ENCODE peak calls at places on chromosomes 5 and 9, in seven cellular contexts. O is HS-27A; J is HTR-8/SVneo; K is activated CD8-positive, alpha-beta memory T cell treated with anti-CD3 and anti-CD28 coated beads for 1 hour; F is stimulated activated CD8-positive, alpha-beta memory T cell treated with anti-CD3 and anti-CD28 coated beads, Interleukin-15, amount 100 ng/mL, for 4 hours; T is NCI-H2081; V is pancreas. D is an unnamed sample.

GRCh38 chr9:27514551-27514950 is 9.5 kb upstream of the IFNK start:
- DNase-seq in K (no peak), T (no peak), F (no peak), J (no peak), O (no peak), V (peak; percentile 81), D (no peak)

GRCh38 chr5:56549096-56549886 is 266.1 kb upstream of the MAP3K1 start:
- DNase-seq in F (no peak), J (no peak), O (no peak), T (no peak), V (no peak), K (no peak), D (no peak)

GRCh38 chr9:95780751-95781150 is 94.7 kb upstream of the ERCC6L2 start:
- DNase-seq in J (no peak), O (no peak), K (no peak), V (no peak), F (no peak), T (no peak), D (no peak)

GRCh38 chr9:127898433-127899199 is 787 bp downstream of the ST6GALNAC6 start:
- DNase-seq in K (no peak), J (peak; percentile 30), O (no peak), F (no peak), V (peak; percentile 51), T (no peak), D (no peak)

GRCh38 chr5:69105996-69106906 is 12.4 kb downstream of the SLC30A5 start:
- DNase-seq in K (no peak), F (no peak), V (no peak), O (no peak), J (no peak), T (no peak), D (no peak)

GRCh38 chr5:16437974-16438373 is 27.6 kb downstream of the ZNF622 start:
- DNase-seq in K (no peak), V (no peak), T (no peak), F (no peak), J (peak; percentile 38), O (no peak), D (no peak)

GRCh38 chr9:95316794-95317118 is 753 bp downstream of the FANCC start:
- DNase-seq in V (peak; percentile 61), T (peak; percentile 86), K (no peak), J (peak; percentile 79), F (no peak), O (peak; percentile 69), D (peak; percentile 86)

GRCh38 chr5:91288117-91288516 is 95.0 kb downstream of the ARRDC3 start:
- DNase-seq in O (no peak), K (no peak), F (no peak), V (no peak), T (no peak), J (no peak), D (no peak)

GRCh38 chr9:76901801-76902200 is 4.1 kb downstream of the PRUNE2 start:
- DNase-seq in T (no peak), F (no peak), K (no peak), J (no peak), O (no peak), V (no peak), D (no peak)

GRCh38 chr9:128607642-128608350 is 48.9 kb downstream of the DYNC2I2 start:
- DNase-seq in J (no peak), O (no peak), V (peak; percentile 99), K (no peak), F (no peak), T (peak; percentile 81), D (no peak)

GRCh38 chr5:151275803-151276202 is 22.8 kb downstream of the GM2A start:
- DNase-seq in O (no peak), T (no peak), V (no peak), F (no peak), K (no peak), J (no peak), D (no peak)

GRCh38 chr5:131533844-131534243 is 101.2 kb downstream of the RAPGEF6 start:
- DNase-seq in F (no peak), K (no peak), V (no peak), J (no peak), O (no peak), T (no peak), D (no peak)

GRCh38 chr9:79663878-79664277 is 92.1 kb downstream of the TLE4 start:
- DNase-seq in K (no peak), F (no peak), T (no peak), V (no peak), J (no peak), O (no peak), D (no peak)

GRCh38 chr5:102760815-102761214 is 5.7 kb downstream of the PAM start:
- DNase-seq in J (no peak), V (no peak), T (no peak), O (no peak), K (no peak), F (no peak), D (no peak)

GRCh38 chr5:1511037-1511436 is 12.7 kb downstream of the LPCAT1 start:
- DNase-seq in O (no peak), K (no peak), V (no peak), F (no peak), T (no peak), J (no peak), D (no peak)

GRCh38 chr5:149598966-149599365 is 17.7 kb downstream of the ARHGEF37 start:
- DNase-seq in V (no peak), K (no peak), O (no peak), F (no peak), J (no peak), T (no peak), D (no peak)

GRCh38 chr9:17349816-17350215 is 215.0 kb downstream of the CNTLN start:
- DNase-seq in K (no peak), O (peak; percentile 3), J (no peak), F (no peak), V (no peak), T (no peak), D (no peak)

GRCh38 chr5:92775711-92776615 is 805.1 kb downstream of the NR2F1-AS1 start:
- DNase-seq in V (no peak), J (no peak), O (no peak), K (no peak), F (no peak), T (no peak), D (no peak)

GRCh38 chr5:6193315-6193714 is 185.0 kb downstream of the MED10 start:
- DNase-seq in F (no peak), J (no peak), K (no peak), V (no peak), O (no peak), T (peak; percentile 83), D (no peak)

GRCh38 chr9:112502177-112502946 is 15.7 kb downstream of the KIAA1958 start:
- DNase-seq in T (no peak), V (no peak), K (no peak), J (no peak), O (no peak), F (no peak), D (no peak)

GRCh38 chr5:61342066-61342465 is 10.0 kb downstream of the ZSWIM6 start:
- DNase-seq in V (no peak), J (no peak), T (no peak), F (no peak), O (no peak), K (no peak), D (no peak)

GRCh38 chr9:29555452-29555851 is 1982.2 kb upstream of the C9orf72 start:
- DNase-seq in F (no peak), V (no peak), J (no peak), K (no peak), O (no peak), T (no peak), D (no peak)

GRCh38 chr5:136330353-136330913 is 34.9 kb downstream of the TRPC7 start:
- DNase-seq in T (no peak), K (no peak), V (no peak), F (no peak), O (no peak), J (no peak), D (no peak)

GRCh38 chr9:112711050-112711689 is 6.7 kb downstream of the INIP start:
- DNase-seq in V (no peak), J (peak; percentile 9), F (no peak), K (no peak), O (no peak), T (peak; percentile 30), D (no peak)

GRCh38 chr9:2018764-2019548 is 3.8 kb downstream of the SMARCA2 start:
- DNase-seq in F (no peak), V (no peak), T (no peak), K (no peak), J (no peak), O (no peak), D (no peak)

GRCh38 chr9:27247756-27248155 is 49.2 kb downstream of the EQTN start:
- DNase-seq in K (no peak), V (peak; percentile 19), F (no peak), O (peak; percentile 59), J (peak; percentile 8), T (peak; percentile 49), D (no peak)

GRCh38 chr9:94853887-94854286 is 127.4 kb downstream of the AOPEP start:
- DNase-seq in T (no peak), K (no peak), V (no peak), O (no peak), J (no peak), F (no peak), D (no peak)

GRCh38 chr5:16483361-16483760 is 17.8 kb upstream of the ZNF622 start:
- DNase-seq in K (no peak), V (no peak), T (peak; percentile 58), F (no peak), O (no peak), J (no peak), D (peak; percentile 16)

GRCh38 chr5:150377964-150378694 is 20.6 kb downstream of the TCOF1 start:
- DNase-seq in V (no peak), O (no peak), J (peak; percentile 65), T (no peak), F (no peak), K (no peak), D (no peak)

GRCh38 chr9:124513374-124513994 is 6.3 kb upstream of the NR5A1 start:
- DNase-seq in V (no peak), O (no peak), T (peak; percentile 53), F (no peak), J (no peak), K (no peak), D (no peak)

GRCh38 chr9:134196911-134197310 is 32.5 kb upstream of the RNU6ATAC start:
- DNase-seq in F (no peak), J (no peak), V (no peak), O (no peak), K (no peak), T (no peak), D (no peak)

GRCh38 chr5:9924614-9925013 is 294.5 kb upstream of the TAS2R1 start:
- DNase-seq in V (no peak), F (no peak), J (peak; percentile 84), O (peak; percentile 81), T (no peak), K (no peak), D (no peak)

GRCh38 chr5:177195307-177195952 is 61.9 kb downstream of the NSD1 start:
- DNase-seq in V (no peak), O (no peak), K (no peak), T (no peak), F (no peak), J (peak; percentile 4), D (no peak)

GRCh38 chr5:98827161-98827560 is 53.7 kb downstream of the RGMB start:
- DNase-seq in T (peak; percentile 42), J (peak; percentile 26), V (peak; percentile 20), O (no peak), F (no peak), K (no peak), D (no peak)